ENCODE peak calls at places on chromosomes 16 and 17, in four cellular contexts. C is heart right ventricle, B is ascending aorta, S is IMR-90. H is an unnamed sample.

GRCh38 chr17:49022391-49022941 is 25.3 kb downstream of the IGF2BP1 start:
- DNase-seq in B (no peak), C (no peak), S (peak; percentile 49), H (no peak)

GRCh38 chr16:57608462-57609113 is 19.8 kb upstream of the ADGRG1 start:
- DNase-seq in S (no peak), B (peak; percentile 43), C (no peak), H (no peak)

GRCh38 chr16:16109453-16110110 is 113.7 kb downstream of the ABCC6 start:
- DNase-seq in C (no peak), B (no peak), S (no peak), H (no peak)

GRCh38 chr17:74008196-74008595 is 195.3 kb upstream of the RPL38 start:
- DNase-seq in C (no peak), S (no peak), B (no peak), H (no peak)

GRCh38 chr16:2284001-2284770 is 16.3 kb upstream of the RNPS1 start:
- DNase-seq in B (no peak), C (no peak), S (no peak), H (no peak)

GRCh38 chr16:57985204-57986121 is 14.5 kb upstream of the CNGB1 start:
- DNase-seq in S (no peak), B (no peak), C (no peak), H (no peak)

GRCh38 chr17:75067856-75068255 is 19.9 kb upstream of the SLC16A5 start:
- DNase-seq in B (no peak), S (no peak), C (no peak), H (no peak)

GRCh38 chr16:67399218-67399733 is 6.0 kb upstream of the TPPP3 start:
- DNase-seq in C (no peak), B (no peak), S (no peak), H (no peak)

GRCh38 chr17:75088902-75089417 is 1.2 kb downstream of the SLC16A5 start:
- DNase-seq in C (peak; percentile 21), B (no peak), S (no peak), H (no peak)

GRCh38 chr16:65119905-65120341 is 1.9 kb downstream of the CDH11 start:
- DNase-seq in C (no peak), S (peak; percentile 76), B (no peak), H (no peak)

GRCh38 chr17:59859444-59860025 is 33.2 kb downstream of the TUBD1 start:
- DNase-seq in B (no peak), S (peak; percentile 78), C (no peak), H (no peak)

GRCh38 chr16:14628806-14629611 is 1.1 kb downstream of the PARN start:
- DNase-seq in S (no peak), B (no peak), C (no peak), H (no peak)

GRCh38 chr17:2853111-2853721 is 57.0 kb downstream of the RAP1GAP2 start:
- DNase-seq in S (peak; percentile 49), C (peak; percentile 68), B (peak; percentile 81), H (no peak)

GRCh38 chr17:17180141-17180603 is 26.0 kb downstream of the PLD6 start:
- DNase-seq in C (peak; percentile 41), S (no peak), B (no peak), H (no peak)

GRCh38 chr16:72256398-72257048 is 84.6 kb upstream of the PMFBP1 start:
- DNase-seq in C (no peak), S (peak; percentile 73), B (no peak), H (peak; percentile 6)

GRCh38 chr16:84842516-84843148 is 22.8 kb downstream of the CRISPLD2 start:
- DNase-seq in B (no peak), C (peak; percentile 60), S (no peak), H (no peak)

GRCh38 chr17:65553009-65553645 is 8.3 kb downstream of the AXIN2 start:
- DNase-seq in C (no peak), B (no peak), S (peak; percentile 74), H (peak; percentile 38)

GRCh38 chr17:73522107-73522506 is 122.1 kb downstream of the SDK2 start:
- DNase-seq in B (no peak), S (no peak), C (no peak), H (no peak)

GRCh38 chr17:82838386-82839063 is 1.3 kb downstream of the ZNF750 start:
- DNase-seq in B (no peak), C (no peak), S (peak; percentile 17), H (no peak)

GRCh38 chr16:12426122-12426521 is 377.6 kb downstream of the CPPED1 start:
- DNase-seq in B (no peak), C (no peak), S (peak; percentile 26), H (no peak)

GRCh38 chr17:47875586-47875985 is 20.4 kb upstream of the SP2 start:
- DNase-seq in C (no peak), S (no peak), B (no peak), H (no peak)

GRCh38 chr17:68433211-68433610 is 24.1 kb downstream of the WIPI1 start:
- DNase-seq in C (no peak), S (no peak), B (no peak), H (no peak)

GRCh38 chr16:87143661-87144121 is 173.5 kb downstream of the C16orf95 start:
- DNase-seq in C (no peak), B (no peak), S (no peak), H (no peak)

GRCh38 chr16:57042157-57043111 is 49.9 kb upstream of the CPNE2 start:
- DNase-seq in B (no peak), C (no peak), S (peak; percentile 36), H (no peak)

GRCh38 chr17:79205688-79206205 is 131.1 kb downstream of the ENGASE start:
- DNase-seq in B (no peak), S (no peak), C (no peak), H (no peak)

GRCh38 chr17:12857592-12857991 is 68.3 kb downstream of the ARHGAP44 start:
- DNase-seq in B (no peak), C (no peak), S (no peak), H (no peak)

GRCh38 chr17:77425791-77426641 is 285.2 kb downstream of the SEC14L1 start:
- DNase-seq in C (no peak), B (no peak), S (peak; percentile 87), H (peak; percentile 67)

GRCh38 chr16:84680843-84681629 is 18.8 kb upstream of the USP10 start:
- DNase-seq in B (no peak), S (no peak), C (no peak), H (no peak)

GRCh38 chr17:75652934-75653549 is 13.9 kb downstream of the RECQL5 start:
- DNase-seq in B (no peak), S (peak; percentile 27), C (no peak), H (no peak)

GRCh38 chr17:15482476-15482875 is 15.1 kb upstream of the CDRT4 start:
- DNase-seq in B (no peak), S (no peak), C (no peak), H (no peak)

GRCh38 chr16:3017806-3018506 is at the start of gene CLDN6:
- DNase-seq in S (no peak), C (no peak), B (no peak), H (no peak)

GRCh38 chr17:16977932-16978331 is 6.0 kb upstream of the TNFRSF13B start:
- DNase-seq in S (peak; percentile 38), C (no peak), B (no peak), H (no peak)

GRCh38 chr17:27808629-27809028 is 8.3 kb upstream of the NOS2 start:
- DNase-seq in B (no peak), C (no peak), S (no peak), H (no peak)

GRCh38 chr17:81246679-81247338 is 7.7 kb downstream of the NDUFAF8 start:
- DNase-seq in C (no peak), S (no peak), B (no peak), H (no peak)

GRCh38 chr16:30526137-30526822 is at the start of gene ZNF768:
- DNase-seq in S (no peak), C (no peak), B (no peak), H (no peak)

GRCh38 chr17:56933151-56933745 is 19.4 kb upstream of the TRIM25 start:
- DNase-seq in B (no peak), C (no peak), S (no peak), H (no peak)
- H3K9me3 ChIP-seq in B (no peaks in the 10 kb centered on the region), C (peaks cover 24% of the 10 kb centered on the region), S (peaks cover 3% of the 10 kb centered on the region), H (peaks cover 4% of the 10 kb centered on the region)

DNA sequence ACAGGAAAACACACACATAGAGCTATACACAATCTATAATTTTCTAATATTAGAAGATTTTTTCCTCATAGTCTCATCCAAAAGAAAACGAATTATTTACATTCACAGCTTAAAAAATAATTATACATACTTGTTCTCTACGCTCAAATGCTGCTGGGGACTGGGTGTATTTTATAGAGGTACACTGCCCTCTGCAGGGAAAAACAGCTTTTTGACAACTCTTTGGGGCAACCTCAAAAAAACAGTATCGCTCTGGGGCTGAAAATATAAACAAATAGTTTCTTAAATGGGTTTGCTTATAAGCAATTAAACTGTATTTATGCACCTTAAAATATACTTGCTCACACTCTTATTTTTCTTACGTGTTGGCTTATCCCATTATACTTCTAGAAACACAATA is 261.8 kb upstream of the PSMD7 start:
- DNase-seq in S (peak; percentile 11), C (no peak), B (no peak), H (no peak)
- TF ChIP-seq CTCF in S (peak; percentile 29), C (peak; percentile 39), B (no peak), H (peak; percentile 36)

GRCh38 chr17:46031920-46032319 is 32.9 kb downstream of the STH start:
- DNase-seq in C (no peak), B (no peak), S (no peak), H (no peak)
- H3K9me3 ChIP-seq in C (no peaks in the 10 kb centered on the region), B (no peaks in the 10 kb centered on the region), S (no peaks in the 10 kb centered on the region), H (no peaks in the 10 kb centered on the region)

DNA sequence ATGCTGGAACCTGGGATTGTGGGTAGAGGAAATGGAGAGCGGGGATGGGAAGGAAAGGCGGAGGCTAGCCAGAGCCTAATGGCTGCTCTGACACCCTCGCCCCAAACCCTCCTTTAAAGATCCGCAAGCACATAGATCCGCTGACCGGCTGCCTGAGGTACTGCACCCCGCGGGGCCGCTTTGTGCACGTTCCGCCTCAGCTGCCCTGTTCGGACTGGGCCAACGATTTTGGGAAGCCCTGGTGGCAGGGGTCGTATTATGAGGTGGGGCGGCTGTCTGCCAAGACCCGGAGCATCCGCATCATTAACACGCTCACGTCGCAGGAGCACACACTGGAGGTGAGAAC is 657 bp downstream of the CYB5D1 start:
- DNase-seq in B (no peak), S (peak; percentile 44), C (peak; percentile 46), H (no peak)
- TF ChIP-seq CTCF in B (peak; percentile 10), S (peak; percentile 46), C (peak; percentile 28), H (peak; percentile 50)

GRCh38 chr17:5211458-5211857 is 19.8 kb upstream of the ZNF594 start:
- DNase-seq in C (no peak), S (no peak), B (no peak), H (no peak)

GRCh38 chr17:5210091-5210490 is 18.4 kb upstream of the ZNF594 start:
- DNase-seq in B (no peak), S (no peak), C (no peak), H (no peak)

GRCh38 chr17:5209396-5209795 is 17.7 kb upstream of the ZNF594 start:
- DNase-seq in B (no peak), C (no peak), S (peak; percentile 75), H (no peak)

DNA sequence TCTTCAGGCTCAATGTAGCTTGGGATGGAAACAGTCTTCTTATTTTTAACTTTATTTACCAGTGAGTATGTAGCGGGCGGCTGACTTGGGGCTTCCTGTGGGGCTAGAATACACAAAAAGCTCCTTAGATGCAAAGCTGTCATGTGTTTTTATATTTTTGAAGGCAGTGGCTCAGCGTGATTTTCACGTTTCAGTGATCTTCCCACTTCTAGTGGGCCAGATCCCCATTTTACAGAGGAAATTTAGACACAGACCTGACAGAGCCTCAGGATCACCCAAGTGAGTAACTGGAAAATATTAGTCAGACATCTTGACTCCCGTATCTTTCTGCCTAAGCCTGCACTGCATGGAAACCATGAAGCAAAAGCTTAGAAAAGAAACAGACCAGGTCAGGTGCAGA is 19.2 kb upstream of the ZNF594 start:
- DNase-seq in C (no peak), S (no peak), B (no peak), H (no peak)
- H3K9me3 ChIP-seq in C (no peaks in the 10 kb centered on the region), S (no peaks in the 10 kb centered on the region), B (no peaks in the 10 kb centered on the region), H (no peaks in the 10 kb centered on the region)

GRCh38 chr16:24499193-24499814 is 40.1 kb upstream of the RBBP6 start:
- DNase-seq in S (peak; percentile 11), C (no peak), B (no peak), H (no peak)
- TF ChIP-seq CTCF in S (peak; percentile 50), C (peak; percentile 30), B (no peak), H (peak; percentile 32)

H was measured in AG04450.